ENCODE peak calls at places on chromosomes 4 and X, in eight cellular contexts. H is foreskin keratinocyte, S is brain microvascular endothelial cell, A is osteocyte, B is IMR-90, X is progenitor cell of endocrine pancreas, Z is hepatocyte, Q is cardiac fibroblast. Y is an unnamed sample.

GRCh38 chr4:24794916-24795665 is at the start of gene SOD3:
- DNase-seq in X (peak; percentile 42), B (peak; percentile 86), A (peak; percentile 81), Z (peak; percentile 69), H (no peak), Q (peak; percentile 86), S (peak; percentile 81), Y (peak; percentile 83)

GRCh38 chr4:152937535-152938236 is 1.6 kb downstream of the FHDC1 start:
- DNase-seq in H (peak; percentile 26), Z (peak; percentile 77), X (no peak), Q (peak; percentile 47), A (no peak), S (no peak), B (peak; percentile 21), Y (no peak)

GRCh38 chr4:107896158-107896645 is 35.1 kb upstream of the CYP2U1 start:
- DNase-seq in H (peak; percentile 99), S (peak; percentile 94), A (no peak), Z (peak; percentile 55), B (peak; percentile 97), X (no peak), Q (peak; percentile 97), Y (peak; percentile 95)

GRCh38 chrX:114797494-114797893 is 213.6 kb downstream of the HTR2C start:
- DNase-seq in Z (no peak), H (no peak), B (no peak), A (no peak), Q (no peak), S (no peak), X (no peak), Y (no peak)

GRCh38 chrX:39576081-39576701 is 521.6 kb downstream of the BCOR start:
- DNase-seq in H (no peak), Z (no peak), B (no peak), Q (no peak), A (no peak), S (no peak), X (no peak), Y (no peak)

GRCh38 chr4:109009909-109010308 is 247.1 kb upstream of the ETNPPL start:
- DNase-seq in Q (peak; percentile 86), A (no peak), X (no peak), Z (peak; percentile 21), S (peak; percentile 76), H (peak; percentile 66), B (peak; percentile 84), Y (peak; percentile 75)

GRCh38 chrX:27728291-27728690 is 79.5 kb upstream of the MAGEB10 start:
- DNase-seq in X (no peak), Q (peak; percentile 63), B (peak; percentile 42), H (peak; percentile 46), A (no peak), Z (no peak), S (peak; percentile 1), Y (no peak)

GRCh38 chrX:16601885-16602284 is 48.1 kb upstream of the S100G start:
- DNase-seq in B (no peak), A (no peak), Q (no peak), S (no peak), X (no peak), Z (no peak), H (no peak), Y (no peak)

GRCh38 chrX:133399411-133399810 is 15.9 kb downstream of the GPC4 start:
- DNase-seq in A (no peak), X (no peak), H (no peak), S (no peak), Z (no peak), Q (no peak), B (no peak), Y (no peak)

GRCh38 chr4:25330905-25331816 is 18.6 kb downstream of the ZCCHC4 start:
- DNase-seq in A (no peak), Z (no peak), S (no peak), X (no peak), Q (no peak), H (no peak), B (no peak), Y (no peak)

GRCh38 chr4:186832906-186833305 is 109.2 kb upstream of the FAT1 start:
- DNase-seq in H (peak; percentile 85), Q (peak; percentile 16), S (peak; percentile 87), Z (no peak), X (no peak), B (no peak), A (no peak), Y (no peak)

GRCh38 chr4:169818063-169818679 is 60.4 kb upstream of the HPF1 start:
- DNase-seq in Q (no peak), X (no peak), A (no peak), H (no peak), S (no peak), Z (no peak), B (no peak), Y (no peak)

GRCh38 chr4:1283711-1284110 is 6.0 kb upstream of the MAEA start:
- DNase-seq in Q (no peak), H (no peak), Z (no peak), A (no peak), S (no peak), X (no peak), B (no peak), Y (no peak)

GRCh38 chr4:59945716-59946115 is 1254.4 kb upstream of the ADGRL3 start:
- DNase-seq in H (peak; percentile 57), X (no peak), A (no peak), B (no peak), S (no peak), Z (no peak), Q (no peak), Y (no peak)

GRCh38 chr4:7462509-7462971 is 27.8 kb upstream of the PSAPL1 start:
- DNase-seq in B (peak; percentile 2), X (no peak), A (no peak), H (peak; percentile 25), Z (peak; percentile 80), S (no peak), Q (no peak), Y (no peak)

GRCh38 chrX:47562615-47563243 is 1.7 kb downstream of the ARAF start:
- DNase-seq in X (no peak), B (no peak), S (no peak), Z (no peak), H (no peak), A (no peak), Q (peak; percentile 50), Y (no peak)

GRCh38 chrX:15751160-15751819 is 13.2 kb downstream of the CA5B start:
- DNase-seq in H (no peak), S (no peak), B (peak; percentile 56), Z (peak; percentile 31), A (peak; percentile 5), X (no peak), Q (no peak), Y (peak; percentile 82)

GRCh38 chr4:1989533-1990347 is 19.0 kb downstream of the NELFA start:
- DNase-seq in B (no peak), S (no peak), X (no peak), A (peak; percentile 80), H (no peak), Q (no peak), Z (no peak), Y (no peak)

GRCh38 chr4:77120888-77121508 is 36.0 kb upstream of the CCNG2 start:
- DNase-seq in S (no peak), B (no peak), A (peak; percentile 51), H (no peak), Z (no peak), X (no peak), Q (no peak), Y (no peak)

GRCh38 chr4:117085185-117085701 is at the start of gene TRAM1L1:
- DNase-seq in H (peak; percentile 31), S (peak; percentile 60), Z (peak; percentile 90), A (peak; percentile 94), X (peak; percentile 75), Q (peak; percentile 30), B (peak; percentile 63), Y (no peak)

GRCh38 chr4:168621806-168622589 is 125.1 kb downstream of the PALLD start:
- DNase-seq in Z (no peak), B (peak; percentile 90), Q (peak; percentile 96), X (no peak), A (peak; percentile 11), S (peak; percentile 81), H (peak; percentile 85), Y (peak; percentile 85)

GRCh38 chr4:168717852-168718251 is 221.0 kb downstream of the PALLD start:
- DNase-seq in Z (no peak), S (no peak), A (no peak), H (no peak), X (no peak), B (peak; percentile 45), Q (peak; percentile 84), Y (no peak)

GRCh38 chr4:70280567-70280966 is 38.2 kb downstream of the CSN3 start:
- DNase-seq in H (no peak), Q (no peak), Z (no peak), X (no peak), A (no peak), S (no peak), B (no peak), Y (no peak)

GRCh38 chr4:110631582-110632505 is 9.0 kb upstream of the PITX2 start:
- DNase-seq in Z (peak; percentile 93), B (peak; percentile 84), A (no peak), S (peak; percentile 61), Q (peak; percentile 89), H (peak; percentile 91), X (peak; percentile 74), Y (peak; percentile 74)

GRCh38 chr4:76977731-76978350 is 28.3 kb downstream of the SEPTIN11 start:
- DNase-seq in S (peak; percentile 35), H (no peak), X (no peak), A (no peak), Q (peak; percentile 85), Z (no peak), B (peak; percentile 87), Y (no peak)

GRCh38 chr4:171186700-171187099 is 626.5 kb upstream of the GALNTL6 start:
- DNase-seq in B (no peak), X (no peak), Z (peak; percentile 9), H (no peak), A (no peak), S (no peak), Q (no peak), Y (no peak)
- TF ChIP-seq CTCF in B (no peak), X (no peak), Z (peak; percentile 21), H (no peak), A (no peak), S (no peak), Q (no peak), Y (no peak)

GRCh38 chr4:39410415-39410814 is 3.7 kb downstream of the KLB start:
- DNase-seq in H (no peak), B (no peak), X (no peak), Q (peak; percentile 36), Z (no peak), S (no peak), A (no peak), Y (no peak)
- TF ChIP-seq CTCF in H (peak; percentile 36), B (peak; percentile 25), X (no peak), Q (peak; percentile 11), Z (no peak), S (peak; percentile 33), A (peak; percentile 23), Y (peak; percentile 25)

GRCh38 chr4:179626687-179627086 is 2184.4 kb upstream of the AGA start:
- DNase-seq in Z (no peak), H (no peak), B (no peak), S (peak; percentile 24), Q (no peak), X (no peak), A (no peak), Y (no peak)
- TF ChIP-seq CTCF in Z (no peak), H (no peak), B (peak; percentile 18), S (peak; percentile 57), Q (no peak), X (peak; percentile 34), A (peak; percentile 13), Y (no peak)

DNA sequence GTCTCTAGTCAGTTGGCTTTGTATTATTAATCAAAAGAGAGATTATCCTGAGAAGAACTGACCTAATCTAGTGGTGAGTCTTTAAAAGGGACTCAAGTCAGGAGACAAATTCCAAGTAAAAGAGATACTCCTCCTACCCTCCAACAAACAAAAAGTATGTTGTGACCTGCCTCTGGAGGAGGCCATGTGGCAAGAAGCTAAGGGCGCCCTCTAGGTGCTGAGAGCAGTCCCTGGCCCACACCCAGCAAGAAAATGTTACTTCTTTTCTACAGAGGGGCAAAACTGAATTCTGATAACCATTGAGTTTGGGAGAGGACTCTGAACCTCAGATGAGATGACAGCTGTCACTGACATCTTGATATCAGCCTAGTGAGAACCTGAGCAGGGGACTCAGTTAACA is 953.6 kb upstream of the AGA start:
- DNase-seq in A (no peak), X (no peak), Z (peak; percentile 18), S (no peak), H (peak; percentile 15), Q (no peak), B (no peak), Y (no peak)
- TF ChIP-seq CTCF in A (no peak), X (peak; percentile 31), Z (peak; percentile 27), S (peak; percentile 16), H (no peak), Q (no peak), B (no peak), Y (no peak)